ENCODE peak calls at places on chromosomes 7 and 10, in four cellular contexts. One of them, this sample, is unnamed.
A peak's percentile ranks its signal among the peaks of the same experiment; 100 is the strongest.

GRCh38 chr7:158638001-158638400 is 50.4 kb upstream of the PTPRN2 start:
- DNase-seq in tibial nerve: no peak
- DNase-seq in HFF-Myc: no peak
- DNase-seq in NB4: peak; percentile 28
- DNase-seq in this sample: no peak

GRCh38 chr10:49272251-49273081 is 26.5 kb upstream of the C10orf71 start:
- DNase-seq in HFF-Myc: no peak
- DNase-seq in NB4: no peak
- DNase-seq in tibial nerve: peak; percentile 28
- DNase-seq in this sample: peak; percentile 35

GRCh38 chr10:118332948-118333710 is 9.0 kb downstream of the FAM204A start:
- DNase-seq in tibial nerve: no peak
- DNase-seq in NB4: no peak
- DNase-seq in HFF-Myc: no peak
- DNase-seq in this sample: no peak

GRCh38 chr7:73971701-73972341 is 56.2 kb upstream of the ELN start:
- DNase-seq in tibial nerve: no peak
- DNase-seq in NB4: no peak
- DNase-seq in HFF-Myc: no peak
- DNase-seq in this sample: no peak

GRCh38 chr7:37853468-37853867 is 5.1 kb downstream of the NME8 start:
- DNase-seq in tibial nerve: no peak
- DNase-seq in NB4: peak; percentile 65
- DNase-seq in HFF-Myc: no peak
- DNase-seq in this sample: peak; percentile 10

GRCh38 chr10:13993169-13993568 is 337.6 kb downstream of the FRMD4A start:
- DNase-seq in tibial nerve: peak; percentile 67
- DNase-seq in NB4: no peak
- DNase-seq in HFF-Myc: no peak
- DNase-seq in this sample: no peak

GRCh38 chr7:132666786-132667185 is 90.5 kb upstream of the PLXNA4 start:
- DNase-seq in NB4: no peak
- DNase-seq in tibial nerve: no peak
- DNase-seq in HFF-Myc: no peak
- DNase-seq in this sample: no peak

GRCh38 chr10:120607710-120608703 is 151.0 kb downstream of the PLPP4 start:
- DNase-seq in tibial nerve: no peak
- DNase-seq in HFF-Myc: no peak
- DNase-seq in NB4: no peak
- DNase-seq in this sample: no peak

GRCh38 chr10:122510326-122510725 is 49.0 kb downstream of the HTRA1 start:
- DNase-seq in HFF-Myc: no peak
- DNase-seq in tibial nerve: no peak
- DNase-seq in NB4: no peak
- DNase-seq in this sample: no peak

GRCh38 chr7:88200793-88201192 is 19.0 kb downstream of the SRI start:
- DNase-seq in HFF-Myc: no peak
- DNase-seq in NB4: no peak
- DNase-seq in tibial nerve: no peak
- DNase-seq in this sample: no peak

GRCh38 chr7:18212788-18213187 is 185.1 kb upstream of the PRPS1L1 start:
- DNase-seq in NB4: no peak
- DNase-seq in tibial nerve: no peak
- DNase-seq in HFF-Myc: peak; percentile 47
- DNase-seq in this sample: no peak

GRCh38 chr7:116632349-116632748 is 39.6 kb upstream of the MET start:
- DNase-seq in NB4: no peak
- DNase-seq in HFF-Myc: no peak
- DNase-seq in tibial nerve: no peak
- DNase-seq in this sample: no peak

GRCh38 chr7:100091411-100092181 is 2.8 kb downstream of the COPS6 start:
- DNase-seq in tibial nerve: no peak
- DNase-seq in NB4: peak; percentile 63
- DNase-seq in HFF-Myc: no peak
- DNase-seq in this sample: no peak

GRCh38 chr10:86958831-86959736 is 685 bp downstream of the SNCG start:
- DNase-seq in HFF-Myc: no peak
- DNase-seq in tibial nerve: no peak
- DNase-seq in NB4: peak; percentile 71
- DNase-seq in this sample: no peak

GRCh38 chr10:29454250-29454649 is 165.4 kb downstream of the LYZL1 start:
- DNase-seq in HFF-Myc: no peak
- DNase-seq in NB4: no peak
- DNase-seq in tibial nerve: no peak
- DNase-seq in this sample: no peak

GRCh38 chr10:11074536-11075267 is 57.0 kb downstream of the CELF2 start:
- DNase-seq in NB4: no peak
- DNase-seq in HFF-Myc: no peak
- DNase-seq in tibial nerve: no peak
- DNase-seq in this sample: no peak

GRCh38 chr7:39073432-39073831 is 95.7 kb downstream of the POU6F2 start:
- DNase-seq in HFF-Myc: no peak
- DNase-seq in NB4: no peak
- DNase-seq in tibial nerve: no peak
- DNase-seq in this sample: peak; percentile 24

GRCh38 chr10:101952196-101952595 is 103.8 kb downstream of the ARMH3 start:
- DNase-seq in tibial nerve: no peak
- DNase-seq in NB4: no peak
- DNase-seq in HFF-Myc: no peak
- DNase-seq in this sample: no peak

GRCh38 chr10:33139191-33139646 is 181.2 kb upstream of the ITGB1 start:
- DNase-seq in NB4: no peak
- DNase-seq in tibial nerve: no peak
- DNase-seq in HFF-Myc: no peak
- DNase-seq in this sample: no peak

GRCh38 chr7:2982831-2983230 is 60.8 kb downstream of the CARD11 start:
- DNase-seq in NB4: no peak
- DNase-seq in HFF-Myc: no peak
- DNase-seq in tibial nerve: no peak
- DNase-seq in this sample: no peak

GRCh38 chr10:98400482-98400881 is 14.5 kb downstream of the PYROXD2 start:
- DNase-seq in NB4: no peak
- DNase-seq in HFF-Myc: no peak
- DNase-seq in tibial nerve: no peak
- DNase-seq in this sample: no peak

GRCh38 chr7:71466448-71467145 is 334.7 kb downstream of the GALNT17 start:
- DNase-seq in NB4: no peak
- DNase-seq in HFF-Myc: no peak
- DNase-seq in tibial nerve: no peak
- DNase-seq in this sample: no peak

GRCh38 chr7:70807650-70808049 is 324.3 kb upstream of the GALNT17 start:
- DNase-seq in HFF-Myc: no peak
- DNase-seq in tibial nerve: no peak
- DNase-seq in NB4: peak; percentile 36
- DNase-seq in this sample: no peak

GRCh38 chr7:85595639-85596268 is 408.9 kb upstream of the SEMA3D start:
- DNase-seq in tibial nerve: no peak
- DNase-seq in HFF-Myc: no peak
- DNase-seq in NB4: no peak
- DNase-seq in this sample: no peak

GRCh38 chr10:107814865-107815487 is 650.5 kb upstream of the SORCS1 start:
- DNase-seq in HFF-Myc: peak; percentile 7
- DNase-seq in tibial nerve: peak; percentile 23
- DNase-seq in NB4: peak; percentile 74
- DNase-seq in this sample: peak; percentile 52
- TF ChIP-seq CTCF in HFF-Myc: peak; percentile 52
- TF ChIP-seq CTCF in tibial nerve: peak; percentile 58
- TF ChIP-seq CTCF in NB4: peak; percentile 83
- TF ChIP-seq CTCF in this sample: peak; percentile 62

GRCh38 chr7:138784692-138785091 is 13.1 kb upstream of the TMEM213 start:
- DNase-seq in tibial nerve: no peak
- DNase-seq in NB4: no peak
- DNase-seq in HFF-Myc: no peak
- DNase-seq in this sample: no peak

GRCh38 chr7:138781004-138781403 is 16.8 kb upstream of the TMEM213 start:
- DNase-seq in tibial nerve: no peak
- DNase-seq in HFF-Myc: no peak
- DNase-seq in NB4: no peak
- DNase-seq in this sample: no peak

DNA sequence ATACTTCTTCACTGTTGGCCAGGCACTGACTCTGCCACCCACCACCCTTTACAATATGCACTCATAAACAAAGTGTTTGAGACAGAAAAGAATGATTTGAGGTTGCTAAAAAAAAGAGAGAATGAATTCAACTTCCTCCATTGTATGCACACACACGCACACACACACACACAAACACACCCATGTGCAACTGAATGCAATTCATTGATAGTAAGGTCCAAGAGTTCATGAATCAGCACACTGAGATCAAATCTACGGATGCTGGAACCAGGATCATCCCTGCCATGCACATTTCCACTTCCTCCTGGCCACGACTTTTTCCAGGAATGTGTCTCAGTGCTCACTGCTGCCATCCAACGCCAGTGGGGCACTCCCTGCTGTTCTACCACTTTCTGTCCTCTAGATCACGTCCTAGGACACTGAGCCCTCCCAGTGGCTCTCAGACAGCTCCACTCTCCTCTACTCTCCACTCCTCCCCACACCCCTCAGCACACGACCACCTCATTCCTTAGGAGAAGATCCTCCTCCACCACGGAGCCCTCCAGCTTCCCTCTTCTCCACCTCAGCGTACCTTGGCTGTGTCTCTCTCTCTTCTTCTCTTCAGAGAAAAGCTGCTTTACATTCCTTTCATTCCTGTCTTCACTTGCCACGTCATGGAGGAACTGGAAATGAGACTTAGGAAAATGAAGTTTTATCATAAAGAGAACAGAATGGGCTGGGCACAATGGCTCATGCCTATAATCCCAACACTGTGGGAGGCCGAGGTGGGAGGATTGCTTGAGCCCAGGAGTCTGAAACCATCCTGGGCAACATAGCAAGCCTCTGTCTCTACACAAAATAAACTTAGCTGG is 12.0 kb upstream of the TMEM213 start:
- DNase-seq in NB4: no peak
- DNase-seq in HFF-Myc: no peak
- DNase-seq in tibial nerve: no peak
- DNase-seq in this sample: no peak
- TF ChIP-seq CTCF in NB4: no peak
- TF ChIP-seq CTCF in HFF-Myc: no peak
- TF ChIP-seq CTCF in tibial nerve: no peak
- TF ChIP-seq CTCF in this sample: no peak

GRCh38 chr7:75599244-75599771 is 107.2 kb downstream of the SPDYE5 start:
- DNase-seq in NB4: no peak
- DNase-seq in HFF-Myc: no peak
- DNase-seq in tibial nerve: no peak
- DNase-seq in this sample: peak; percentile 66
- TF ChIP-seq CTCF in NB4: no peak
- TF ChIP-seq CTCF in HFF-Myc: no peak
- TF ChIP-seq CTCF in tibial nerve: no peak
- TF ChIP-seq CTCF in this sample: no peak

GRCh38 chr7:140197218-140197890 is 20.6 kb upstream of the KDM7A start:
- DNase-seq in NB4: no peak
- DNase-seq in tibial nerve: no peak
- DNase-seq in HFF-Myc: no peak
- DNase-seq in this sample: no peak

GRCh38 chr7:140197938-140198337 is 21.2 kb upstream of the KDM7A start:
- DNase-seq in NB4: no peak
- DNase-seq in tibial nerve: no peak
- DNase-seq in HFF-Myc: no peak
- DNase-seq in this sample: no peak

GRCh38 chr7:140201393-140201792 is 24.6 kb upstream of the KDM7A start:
- DNase-seq in HFF-Myc: no peak
- DNase-seq in tibial nerve: no peak
- DNase-seq in NB4: no peak
- DNase-seq in this sample: no peak

GRCh38 chr7:140203556-140203955 is 26.8 kb upstream of the KDM7A start:
- DNase-seq in HFF-Myc: no peak
- DNase-seq in NB4: no peak
- DNase-seq in tibial nerve: no peak
- DNase-seq in this sample: no peak

DNA sequence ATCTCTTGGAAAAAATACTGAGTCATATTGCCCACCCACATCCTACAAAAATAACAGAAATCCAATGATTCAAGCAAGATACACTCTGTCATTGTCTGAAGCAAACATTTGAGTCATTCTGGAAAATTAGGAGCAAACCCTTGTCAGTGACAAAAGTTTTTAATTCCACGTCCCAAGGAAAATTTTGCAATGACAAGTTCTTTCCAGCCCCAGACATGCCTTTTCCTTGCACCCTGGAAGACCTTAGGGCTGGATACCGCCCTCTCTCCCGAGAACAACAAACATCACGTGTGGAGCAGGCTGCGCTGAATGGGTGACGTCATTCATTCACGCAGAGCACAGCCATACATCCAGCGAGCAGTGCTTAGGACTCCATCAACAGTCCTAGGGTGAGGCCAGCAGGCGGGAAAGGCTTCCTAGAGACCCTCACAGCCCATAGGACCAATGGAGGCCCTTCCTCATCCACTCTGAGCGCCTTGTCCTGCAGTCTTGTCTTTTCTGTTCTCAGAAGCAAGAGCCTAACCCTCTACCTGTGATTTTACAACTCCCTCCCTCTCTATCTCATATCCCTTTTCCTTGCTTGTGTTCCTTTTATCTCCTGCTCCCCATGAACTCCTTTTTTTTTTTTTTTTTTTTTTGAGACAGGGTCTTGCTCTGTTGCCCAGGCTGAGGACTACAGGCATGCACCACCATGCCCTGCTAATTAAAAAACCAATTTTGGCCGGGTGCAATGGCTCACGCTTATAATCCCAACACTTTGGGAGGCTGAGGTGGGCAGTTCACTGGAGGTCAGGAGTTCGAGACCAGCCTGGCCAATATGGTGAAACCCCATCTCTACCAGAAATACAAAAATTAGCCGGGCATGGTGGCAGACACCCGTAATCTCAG is 23.6 kb upstream of the KDM7A start:
- DNase-seq in tibial nerve: peak; percentile 33
- DNase-seq in HFF-Myc: no peak
- DNase-seq in NB4: no peak
- DNase-seq in this sample: no peak
- TF ChIP-seq CTCF in tibial nerve: no peak
- TF ChIP-seq CTCF in HFF-Myc: no peak
- TF ChIP-seq CTCF in NB4: no peak
- TF ChIP-seq CTCF in this sample: no peak

DNA sequence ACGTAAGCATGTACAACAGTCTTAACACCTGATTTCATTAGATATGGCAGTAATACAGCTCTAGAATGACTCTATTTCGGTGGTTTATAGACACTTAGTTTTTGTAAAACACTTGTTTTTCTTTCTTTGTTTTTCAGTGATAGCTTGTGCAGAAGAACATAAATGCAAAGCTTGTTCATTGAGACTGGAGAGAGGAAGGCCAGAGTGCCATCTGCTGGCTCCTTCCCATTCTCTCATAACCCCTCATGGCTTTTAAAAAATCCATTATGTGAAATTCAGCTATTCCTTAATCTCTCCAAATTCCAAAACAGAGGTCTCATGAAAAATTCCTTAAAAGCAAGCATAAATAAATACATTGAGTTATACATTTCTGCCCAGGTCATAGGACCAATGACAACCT is 76.3 kb downstream of the CACNB2 start:
- DNase-seq in NB4: peak; percentile 3
- DNase-seq in HFF-Myc: no peak
- DNase-seq in tibial nerve: no peak
- DNase-seq in this sample: no peak
- TF ChIP-seq CTCF in NB4: peak; percentile 16
- TF ChIP-seq CTCF in HFF-Myc: peak; percentile 51
- TF ChIP-seq CTCF in tibial nerve: no peak
- TF ChIP-seq CTCF in this sample: peak; percentile 26

This sample was measured in nephron progenitor cell.